ENCODE peak calls at places on chromosomes 7 and 10, in ten cellular contexts. One of them, this sample, is unnamed.

GRCh38 chr10:114577133-114577532 is 80.9 kb downstream of the ABLIM1 start:
- DNase-seq in upper lobe of right lung: no peak
- DNase-seq in neural crest cell: no peak
- DNase-seq in kidney epithelial cell: peak; percentile 56
- DNase-seq in NCI-H1105 treated with DMSO at 0.1 percent for 48 hours: no peak
- DNase-seq in GM12891: no peak
- DNase-seq in activated T-helper 9 cell treated with anti-CD3 and anti-CD28 coated beads, Interleukin-2, amount 50 U/mL, for 16 hours: no peak
- DNase-seq in glutamatergic neuron: no peak
- DNase-seq in activated T-cell treated with anti-CD3 and anti-CD28 coated beads for 1 hour: no peak
- DNase-seq in posterior cingulate gyrus: no peak
- DNase-seq in this sample: peak; percentile 38

GRCh38 chr10:26212511-26212910 is 4.1 kb upstream of the GAD2 start:
- DNase-seq in upper lobe of right lung: no peak
- DNase-seq in neural crest cell: no peak
- DNase-seq in kidney epithelial cell: no peak
- DNase-seq in NCI-H1105 treated with DMSO at 0.1 percent for 48 hours: no peak
- DNase-seq in GM12891: no peak
- DNase-seq in activated T-helper 9 cell treated with anti-CD3 and anti-CD28 coated beads, Interleukin-2, amount 50 U/mL, for 16 hours: no peak
- DNase-seq in glutamatergic neuron: no peak
- DNase-seq in activated T-cell treated with anti-CD3 and anti-CD28 coated beads for 1 hour: no peak
- DNase-seq in posterior cingulate gyrus: no peak
- DNase-seq in this sample: no peak

GRCh38 chr7:44796034-44796503 is 412 bp upstream of the PPIA start:
- DNase-seq in upper lobe of right lung: no peak
- DNase-seq in neural crest cell: no peak
- DNase-seq in kidney epithelial cell: no peak
- DNase-seq in NCI-H1105 treated with DMSO at 0.1 percent for 48 hours: peak; percentile 70
- DNase-seq in GM12891: no peak
- DNase-seq in activated T-helper 9 cell treated with anti-CD3 and anti-CD28 coated beads, Interleukin-2, amount 50 U/mL, for 16 hours: no peak
- DNase-seq in glutamatergic neuron: no peak
- DNase-seq in activated T-cell treated with anti-CD3 and anti-CD28 coated beads for 1 hour: no peak
- DNase-seq in posterior cingulate gyrus: no peak
- DNase-seq in this sample: peak; percentile 61

GRCh38 chr7:42283553-42283952 is 46.5 kb upstream of the GLI3 start:
- DNase-seq in upper lobe of right lung: no peak
- DNase-seq in neural crest cell: no peak
- DNase-seq in kidney epithelial cell: no peak
- DNase-seq in NCI-H1105 treated with DMSO at 0.1 percent for 48 hours: no peak
- DNase-seq in GM12891: no peak
- DNase-seq in activated T-helper 9 cell treated with anti-CD3 and anti-CD28 coated beads, Interleukin-2, amount 50 U/mL, for 16 hours: no peak
- DNase-seq in glutamatergic neuron: no peak
- DNase-seq in activated T-cell treated with anti-CD3 and anti-CD28 coated beads for 1 hour: no peak
- DNase-seq in posterior cingulate gyrus: peak; percentile 77
- DNase-seq in this sample: no peak

GRCh38 chr10:118522791-118523498 is 72.5 kb downstream of the PRLHR start:
- DNase-seq in upper lobe of right lung: no peak
- DNase-seq in neural crest cell: no peak
- DNase-seq in kidney epithelial cell: peak; percentile 50
- DNase-seq in NCI-H1105 treated with DMSO at 0.1 percent for 48 hours: no peak
- DNase-seq in GM12891: no peak
- DNase-seq in activated T-helper 9 cell treated with anti-CD3 and anti-CD28 coated beads, Interleukin-2, amount 50 U/mL, for 16 hours: no peak
- DNase-seq in glutamatergic neuron: no peak
- DNase-seq in activated T-cell treated with anti-CD3 and anti-CD28 coated beads for 1 hour: no peak
- DNase-seq in posterior cingulate gyrus: no peak
- DNase-seq in this sample: peak; percentile 30

GRCh38 chr7:70384891-70385290 is 747.1 kb upstream of the GALNT17 start:
- DNase-seq in upper lobe of right lung: no peak
- DNase-seq in neural crest cell: no peak
- DNase-seq in kidney epithelial cell: peak; percentile 89
- DNase-seq in NCI-H1105 treated with DMSO at 0.1 percent for 48 hours: no peak
- DNase-seq in GM12891: no peak
- DNase-seq in activated T-helper 9 cell treated with anti-CD3 and anti-CD28 coated beads, Interleukin-2, amount 50 U/mL, for 16 hours: no peak
- DNase-seq in glutamatergic neuron: no peak
- DNase-seq in activated T-cell treated with anti-CD3 and anti-CD28 coated beads for 1 hour: no peak
- DNase-seq in posterior cingulate gyrus: no peak
- DNase-seq in this sample: no peak

GRCh38 chr10:91901784-91902677 is 7.3 kb downstream of the FGFBP3 start:
- DNase-seq in upper lobe of right lung: no peak
- DNase-seq in neural crest cell: no peak
- DNase-seq in kidney epithelial cell: peak; percentile 89
- DNase-seq in NCI-H1105 treated with DMSO at 0.1 percent for 48 hours: no peak
- DNase-seq in GM12891: no peak
- DNase-seq in activated T-helper 9 cell treated with anti-CD3 and anti-CD28 coated beads, Interleukin-2, amount 50 U/mL, for 16 hours: peak; percentile 27
- DNase-seq in glutamatergic neuron: no peak
- DNase-seq in activated T-cell treated with anti-CD3 and anti-CD28 coated beads for 1 hour: peak; percentile 14
- DNase-seq in posterior cingulate gyrus: no peak
- DNase-seq in this sample: peak; percentile 75

GRCh38 chr10:3757638-3758490 is 27.1 kb downstream of the KLF6 start:
- DNase-seq in upper lobe of right lung: no peak
- DNase-seq in neural crest cell: no peak
- DNase-seq in kidney epithelial cell: peak; percentile 87
- DNase-seq in NCI-H1105 treated with DMSO at 0.1 percent for 48 hours: no peak
- DNase-seq in GM12891: no peak
- DNase-seq in activated T-helper 9 cell treated with anti-CD3 and anti-CD28 coated beads, Interleukin-2, amount 50 U/mL, for 16 hours: peak; percentile 64
- DNase-seq in glutamatergic neuron: no peak
- DNase-seq in activated T-cell treated with anti-CD3 and anti-CD28 coated beads for 1 hour: no peak
- DNase-seq in posterior cingulate gyrus: no peak
- DNase-seq in this sample: peak; percentile 83

GRCh38 chr10:92204238-92204637 is 86.6 kb downstream of the CPEB3 start:
- DNase-seq in upper lobe of right lung: no peak
- DNase-seq in neural crest cell: no peak
- DNase-seq in kidney epithelial cell: no peak
- DNase-seq in NCI-H1105 treated with DMSO at 0.1 percent for 48 hours: no peak
- DNase-seq in GM12891: no peak
- DNase-seq in activated T-helper 9 cell treated with anti-CD3 and anti-CD28 coated beads, Interleukin-2, amount 50 U/mL, for 16 hours: no peak
- DNase-seq in glutamatergic neuron: no peak
- DNase-seq in activated T-cell treated with anti-CD3 and anti-CD28 coated beads for 1 hour: no peak
- DNase-seq in posterior cingulate gyrus: no peak
- DNase-seq in this sample: no peak

GRCh38 chr10:125779403-125780327 is 4.0 kb upstream of the MMP21 start:
- DNase-seq in upper lobe of right lung: no peak
- DNase-seq in neural crest cell: no peak
- DNase-seq in kidney epithelial cell: no peak
- DNase-seq in NCI-H1105 treated with DMSO at 0.1 percent for 48 hours: no peak
- DNase-seq in GM12891: no peak
- DNase-seq in activated T-helper 9 cell treated with anti-CD3 and anti-CD28 coated beads, Interleukin-2, amount 50 U/mL, for 16 hours: no peak
- DNase-seq in glutamatergic neuron: no peak
- DNase-seq in activated T-cell treated with anti-CD3 and anti-CD28 coated beads for 1 hour: no peak
- DNase-seq in posterior cingulate gyrus: no peak
- DNase-seq in this sample: no peak

GRCh38 chr10:71235808-71236207 is 23.4 kb downstream of the UNC5B start:
- DNase-seq in upper lobe of right lung: no peak
- DNase-seq in neural crest cell: no peak
- DNase-seq in kidney epithelial cell: no peak
- DNase-seq in NCI-H1105 treated with DMSO at 0.1 percent for 48 hours: no peak
- DNase-seq in GM12891: no peak
- DNase-seq in activated T-helper 9 cell treated with anti-CD3 and anti-CD28 coated beads, Interleukin-2, amount 50 U/mL, for 16 hours: no peak
- DNase-seq in glutamatergic neuron: no peak
- DNase-seq in activated T-cell treated with anti-CD3 and anti-CD28 coated beads for 1 hour: no peak
- DNase-seq in posterior cingulate gyrus: no peak
- DNase-seq in this sample: no peak

GRCh38 chr7:66748791-66749190 is 8.3 kb downstream of the RABGEF1 start:
- DNase-seq in upper lobe of right lung: no peak
- DNase-seq in neural crest cell: no peak
- DNase-seq in kidney epithelial cell: no peak
- DNase-seq in NCI-H1105 treated with DMSO at 0.1 percent for 48 hours: no peak
- DNase-seq in GM12891: no peak
- DNase-seq in activated T-helper 9 cell treated with anti-CD3 and anti-CD28 coated beads, Interleukin-2, amount 50 U/mL, for 16 hours: no peak
- DNase-seq in glutamatergic neuron: no peak
- DNase-seq in activated T-cell treated with anti-CD3 and anti-CD28 coated beads for 1 hour: no peak
- DNase-seq in posterior cingulate gyrus: no peak
- DNase-seq in this sample: no peak

GRCh38 chr7:51062222-51062987 is 254.2 kb downstream of the COBL start:
- DNase-seq in upper lobe of right lung: peak; percentile 86
- DNase-seq in neural crest cell: no peak
- DNase-seq in kidney epithelial cell: no peak
- DNase-seq in NCI-H1105 treated with DMSO at 0.1 percent for 48 hours: no peak
- DNase-seq in GM12891: no peak
- DNase-seq in activated T-helper 9 cell treated with anti-CD3 and anti-CD28 coated beads, Interleukin-2, amount 50 U/mL, for 16 hours: no peak
- DNase-seq in glutamatergic neuron: no peak
- DNase-seq in activated T-cell treated with anti-CD3 and anti-CD28 coated beads for 1 hour: no peak
- DNase-seq in posterior cingulate gyrus: no peak
- DNase-seq in this sample: no peak

GRCh38 chr10:29470355-29470705 is 164.4 kb downstream of the SVIL start:
- DNase-seq in upper lobe of right lung: no peak
- DNase-seq in neural crest cell: peak; percentile 27
- DNase-seq in kidney epithelial cell: no peak
- DNase-seq in NCI-H1105 treated with DMSO at 0.1 percent for 48 hours: no peak
- DNase-seq in GM12891: no peak
- DNase-seq in activated T-helper 9 cell treated with anti-CD3 and anti-CD28 coated beads, Interleukin-2, amount 50 U/mL, for 16 hours: no peak
- DNase-seq in glutamatergic neuron: peak; percentile 77
- DNase-seq in activated T-cell treated with anti-CD3 and anti-CD28 coated beads for 1 hour: no peak
- DNase-seq in posterior cingulate gyrus: no peak
- DNase-seq in this sample: no peak

GRCh38 chr10:119652361-119652760 is 1.2 kb downstream of the BAG3 start:
- DNase-seq in upper lobe of right lung: no peak
- DNase-seq in neural crest cell: no peak
- DNase-seq in kidney epithelial cell: peak; percentile 23
- DNase-seq in NCI-H1105 treated with DMSO at 0.1 percent for 48 hours: no peak
- DNase-seq in GM12891: no peak
- DNase-seq in activated T-helper 9 cell treated with anti-CD3 and anti-CD28 coated beads, Interleukin-2, amount 50 U/mL, for 16 hours: no peak
- DNase-seq in glutamatergic neuron: no peak
- DNase-seq in activated T-cell treated with anti-CD3 and anti-CD28 coated beads for 1 hour: no peak
- DNase-seq in posterior cingulate gyrus: no peak
- DNase-seq in this sample: peak; percentile 50

GRCh38 chr10:106705576-106706526 is 458.7 kb downstream of the SORCS1 start:
- DNase-seq in upper lobe of right lung: no peak
- DNase-seq in neural crest cell: peak; percentile 81
- DNase-seq in kidney epithelial cell: no peak
- DNase-seq in NCI-H1105 treated with DMSO at 0.1 percent for 48 hours: peak; percentile 11
- DNase-seq in GM12891: peak; percentile 30
- DNase-seq in activated T-helper 9 cell treated with anti-CD3 and anti-CD28 coated beads, Interleukin-2, amount 50 U/mL, for 16 hours: no peak
- DNase-seq in glutamatergic neuron: peak; percentile 69
- DNase-seq in activated T-cell treated with anti-CD3 and anti-CD28 coated beads for 1 hour: no peak
- DNase-seq in posterior cingulate gyrus: peak; percentile 88
- DNase-seq in this sample: peak; percentile 25

GRCh38 chr10:8063128-8063908 is 8.8 kb downstream of the GATA3 start:
- DNase-seq in upper lobe of right lung: no peak
- DNase-seq in neural crest cell: no peak
- DNase-seq in kidney epithelial cell: no peak
- DNase-seq in NCI-H1105 treated with DMSO at 0.1 percent for 48 hours: no peak
- DNase-seq in GM12891: no peak
- DNase-seq in activated T-helper 9 cell treated with anti-CD3 and anti-CD28 coated beads, Interleukin-2, amount 50 U/mL, for 16 hours: no peak
- DNase-seq in glutamatergic neuron: no peak
- DNase-seq in activated T-cell treated with anti-CD3 and anti-CD28 coated beads for 1 hour: no peak
- DNase-seq in posterior cingulate gyrus: no peak
- DNase-seq in this sample: no peak

GRCh38 chr7:45461014-45461413 is 113.2 kb upstream of the ADCY1 start:
- DNase-seq in upper lobe of right lung: no peak
- DNase-seq in neural crest cell: no peak
- DNase-seq in kidney epithelial cell: no peak
- DNase-seq in NCI-H1105 treated with DMSO at 0.1 percent for 48 hours: no peak
- DNase-seq in GM12891: no peak
- DNase-seq in activated T-helper 9 cell treated with anti-CD3 and anti-CD28 coated beads, Interleukin-2, amount 50 U/mL, for 16 hours: no peak
- DNase-seq in glutamatergic neuron: no peak
- DNase-seq in activated T-cell treated with anti-CD3 and anti-CD28 coated beads for 1 hour: no peak
- DNase-seq in posterior cingulate gyrus: no peak
- DNase-seq in this sample: no peak

GRCh38 chr10:127015373-127015772 is 110.1 kb downstream of the DOCK1 start:
- DNase-seq in upper lobe of right lung: no peak
- DNase-seq in neural crest cell: no peak
- DNase-seq in kidney epithelial cell: no peak
- DNase-seq in NCI-H1105 treated with DMSO at 0.1 percent for 48 hours: no peak
- DNase-seq in GM12891: no peak
- DNase-seq in activated T-helper 9 cell treated with anti-CD3 and anti-CD28 coated beads, Interleukin-2, amount 50 U/mL, for 16 hours: no peak
- DNase-seq in glutamatergic neuron: no peak
- DNase-seq in activated T-cell treated with anti-CD3 and anti-CD28 coated beads for 1 hour: no peak
- DNase-seq in posterior cingulate gyrus: no peak
- DNase-seq in this sample: no peak